ENCODE peak calls at places on chromosome 1, in six cellular contexts. One of them, this sample, is unnamed.

GRCh38 chr1:8154621-8155052 is 128.5 kb upstream of the ERRFI1 start:
- DNase-seq in AG09309: no peak
- DNase-seq in lower lobe of right lung: no peak
- DNase-seq in astrocyte of the cerebellum: no peak
- DNase-seq in fibroblast of pulmonary artery: peak; percentile 46
- DNase-seq in lung: no peak
- DNase-seq in this sample: no peak

GRCh38 chr1:234638832-234639799 is 29.1 kb upstream of the IRF2BP2 start:
- DNase-seq in AG09309: no peak
- DNase-seq in astrocyte of the cerebellum: no peak
- DNase-seq in fibroblast of pulmonary artery: no peak
- DNase-seq in lower lobe of right lung: no peak
- DNase-seq in lung: no peak
- DNase-seq in this sample: peak; percentile 65

GRCh38 chr1:46991083-46991923 is 32.2 kb upstream of the CYP4X1 start:
- DNase-seq in astrocyte of the cerebellum: no peak
- DNase-seq in lower lobe of right lung: no peak
- DNase-seq in fibroblast of pulmonary artery: no peak
- DNase-seq in AG09309: no peak
- DNase-seq in lung: no peak
- DNase-seq in this sample: no peak

GRCh38 chr1:175192111-175192629 is 406 bp downstream of the KIAA0040 start:
- DNase-seq in AG09309: no peak
- DNase-seq in lower lobe of right lung: peak; percentile 75
- DNase-seq in lung: peak; percentile 74
- DNase-seq in astrocyte of the cerebellum: no peak
- DNase-seq in fibroblast of pulmonary artery: peak; percentile 8
- DNase-seq in this sample: peak; percentile 83

GRCh38 chr1:72777918-72778317 is 495.6 kb upstream of the NEGR1 start:
- DNase-seq in AG09309: no peak
- DNase-seq in astrocyte of the cerebellum: no peak
- DNase-seq in lung: no peak
- DNase-seq in fibroblast of pulmonary artery: peak; percentile 1
- DNase-seq in lower lobe of right lung: no peak
- DNase-seq in this sample: no peak

GRCh38 chr1:2306151-2306978 is 78.2 kb downstream of the SKI start:
- DNase-seq in fibroblast of pulmonary artery: no peak
- DNase-seq in lower lobe of right lung: no peak
- DNase-seq in lung: no peak
- DNase-seq in AG09309: no peak
- DNase-seq in astrocyte of the cerebellum: no peak
- DNase-seq in this sample: no peak

GRCh38 chr1:166925791-166926483 is 49.4 kb downstream of the ILDR2 start:
- DNase-seq in lung: no peak
- DNase-seq in fibroblast of pulmonary artery: peak; percentile 47
- DNase-seq in astrocyte of the cerebellum: peak; percentile 67
- DNase-seq in lower lobe of right lung: no peak
- DNase-seq in AG09309: peak; percentile 27
- DNase-seq in this sample: no peak

GRCh38 chr1:239765163-239765562 is 326.5 kb upstream of the FMN2 start:
- DNase-seq in fibroblast of pulmonary artery: no peak
- DNase-seq in astrocyte of the cerebellum: no peak
- DNase-seq in lower lobe of right lung: no peak
- DNase-seq in lung: no peak
- DNase-seq in AG09309: no peak
- DNase-seq in this sample: no peak

GRCh38 chr1:50047916-50048694 is 24.4 kb upstream of the AGBL4 start:
- DNase-seq in lung: no peak
- DNase-seq in fibroblast of pulmonary artery: no peak
- DNase-seq in AG09309: no peak
- DNase-seq in lower lobe of right lung: no peak
- DNase-seq in astrocyte of the cerebellum: no peak
- DNase-seq in this sample: peak; percentile 46

GRCh38 chr1:14466006-14466405 is 132.5 kb upstream of the KAZN start:
- DNase-seq in astrocyte of the cerebellum: no peak
- DNase-seq in lung: no peak
- DNase-seq in AG09309: no peak
- DNase-seq in lower lobe of right lung: no peak
- DNase-seq in fibroblast of pulmonary artery: no peak
- DNase-seq in this sample: no peak

GRCh38 chr1:69175078-69175477 is 392.6 kb upstream of the LRRC7 start:
- DNase-seq in astrocyte of the cerebellum: no peak
- DNase-seq in AG09309: no peak
- DNase-seq in lung: no peak
- DNase-seq in lower lobe of right lung: no peak
- DNase-seq in fibroblast of pulmonary artery: no peak
- DNase-seq in this sample: no peak

GRCh38 chr1:25053576-25054075 is 123.5 kb upstream of the RUNX3 start:
- DNase-seq in AG09309: no peak
- DNase-seq in lung: no peak
- DNase-seq in fibroblast of pulmonary artery: no peak
- DNase-seq in astrocyte of the cerebellum: no peak
- DNase-seq in lower lobe of right lung: peak; percentile 27
- DNase-seq in this sample: no peak

GRCh38 chr1:55362558-55362957 is 147.4 kb upstream of the USP24 start:
- DNase-seq in lung: no peak
- DNase-seq in AG09309: peak; percentile 44
- DNase-seq in lower lobe of right lung: no peak
- DNase-seq in astrocyte of the cerebellum: peak; percentile 33
- DNase-seq in fibroblast of pulmonary artery: peak; percentile 63
- DNase-seq in this sample: no peak

GRCh38 chr1:51569284-51570062 is 47.4 kb upstream of the OSBPL9 start:
- DNase-seq in AG09309: peak; percentile 37
- DNase-seq in lower lobe of right lung: no peak
- DNase-seq in lung: peak; percentile 69
- DNase-seq in astrocyte of the cerebellum: peak; percentile 59
- DNase-seq in fibroblast of pulmonary artery: peak; percentile 60
- DNase-seq in this sample: peak; percentile 45

GRCh38 chr1:183070923-183071618 is 47.9 kb downstream of the LAMC1 start:
- DNase-seq in lung: no peak
- DNase-seq in lower lobe of right lung: no peak
- DNase-seq in fibroblast of pulmonary artery: peak; percentile 78
- DNase-seq in astrocyte of the cerebellum: peak; percentile 81
- DNase-seq in AG09309: no peak
- DNase-seq in this sample: no peak

GRCh38 chr1:230207598-230207997 is 140.6 kb downstream of the GALNT2 start:
- DNase-seq in AG09309: no peak
- DNase-seq in lung: no peak
- DNase-seq in fibroblast of pulmonary artery: no peak
- DNase-seq in astrocyte of the cerebellum: no peak
- DNase-seq in lower lobe of right lung: no peak
- DNase-seq in this sample: no peak

GRCh38 chr1:36849956-36850355 is 184.4 kb downstream of the GRIK3 start:
- DNase-seq in lung: no peak
- DNase-seq in astrocyte of the cerebellum: no peak
- DNase-seq in lower lobe of right lung: no peak
- DNase-seq in fibroblast of pulmonary artery: no peak
- DNase-seq in AG09309: no peak
- DNase-seq in this sample: no peak

GRCh38 chr1:202281316-202282016 is 60.3 kb downstream of the UBE2T start:
- DNase-seq in AG09309: no peak
- DNase-seq in fibroblast of pulmonary artery: peak; percentile 90
- DNase-seq in lower lobe of right lung: no peak
- DNase-seq in astrocyte of the cerebellum: peak; percentile 75
- DNase-seq in lung: no peak
- DNase-seq in this sample: no peak

GRCh38 chr1:94792473-94792875 is 27.7 kb upstream of the SLC44A3 start:
- DNase-seq in astrocyte of the cerebellum: peak; percentile 40
- DNase-seq in lung: no peak
- DNase-seq in AG09309: no peak
- DNase-seq in lower lobe of right lung: no peak
- DNase-seq in fibroblast of pulmonary artery: peak; percentile 55
- DNase-seq in this sample: no peak

GRCh38 chr1:172556461-172556860 is 23.5 kb downstream of the SUCO start:
- DNase-seq in fibroblast of pulmonary artery: peak; percentile 56
- DNase-seq in lung: no peak
- DNase-seq in astrocyte of the cerebellum: no peak
- DNase-seq in AG09309: no peak
- DNase-seq in lower lobe of right lung: no peak
- DNase-seq in this sample: no peak

GRCh38 chr1:89085781-89086180 is 20.8 kb upstream of the GBP1 start:
- DNase-seq in lung: no peak
- DNase-seq in astrocyte of the cerebellum: peak; percentile 34
- DNase-seq in fibroblast of pulmonary artery: peak; percentile 73
- DNase-seq in AG09309: no peak
- DNase-seq in lower lobe of right lung: no peak
- DNase-seq in this sample: peak; percentile 25

GRCh38 chr1:175599212-175599681 is 144.1 kb downstream of the TNR start:
- DNase-seq in lung: no peak
- DNase-seq in fibroblast of pulmonary artery: no peak
- DNase-seq in astrocyte of the cerebellum: no peak
- DNase-seq in AG09309: no peak
- DNase-seq in lower lobe of right lung: no peak
- DNase-seq in this sample: no peak

GRCh38 chr1:147223740-147224615 is 1.2 kb downstream of the FMO5 start:
- DNase-seq in astrocyte of the cerebellum: no peak
- DNase-seq in lower lobe of right lung: no peak
- DNase-seq in fibroblast of pulmonary artery: no peak
- DNase-seq in lung: no peak
- DNase-seq in AG09309: no peak
- DNase-seq in this sample: no peak

GRCh38 chr1:147225193-147225730 is at the start of gene FMO5:
- DNase-seq in astrocyte of the cerebellum: peak; percentile 40
- DNase-seq in fibroblast of pulmonary artery: peak; percentile 75
- DNase-seq in AG09309: no peak
- DNase-seq in lung: peak; percentile 78
- DNase-seq in lower lobe of right lung: peak; percentile 85
- DNase-seq in this sample: peak; percentile 86
- TF ChIP-seq CTCF in astrocyte of the cerebellum: no peak
- TF ChIP-seq CTCF in fibroblast of pulmonary artery: peak; percentile 19
- TF ChIP-seq CTCF in AG09309: peak; percentile 11
- TF ChIP-seq CTCF in lung: no peak
- TF ChIP-seq CTCF in lower lobe of right lung: peak; percentile 45
- TF ChIP-seq CTCF in this sample: peak; percentile 36

GRCh38 chr1:12407050-12407961 is 177.5 kb downstream of the VPS13D start:
- DNase-seq in lung: no peak
- DNase-seq in fibroblast of pulmonary artery: peak; percentile 67
- DNase-seq in AG09309: peak; percentile 61
- DNase-seq in lower lobe of right lung: no peak
- DNase-seq in astrocyte of the cerebellum: peak; percentile 39
- DNase-seq in this sample: peak; percentile 22
- TF ChIP-seq CTCF in lung: peak; percentile 10
- TF ChIP-seq CTCF in fibroblast of pulmonary artery: peak; percentile 47
- TF ChIP-seq CTCF in AG09309: peak; percentile 55
- TF ChIP-seq CTCF in lower lobe of right lung: peak; percentile 46
- TF ChIP-seq CTCF in astrocyte of the cerebellum: peak; percentile 48
- TF ChIP-seq CTCF in this sample: peak; percentile 65

GRCh38 chr1:200438911-200439310 is 29.1 kb upstream of the ZNF281 start:
- DNase-seq in astrocyte of the cerebellum: peak; percentile 11
- DNase-seq in fibroblast of pulmonary artery: peak; percentile 23
- DNase-seq in AG09309: peak; percentile 18
- DNase-seq in lung: no peak
- DNase-seq in lower lobe of right lung: no peak
- DNase-seq in this sample: no peak
- TF ChIP-seq CTCF in astrocyte of the cerebellum: no peak
- TF ChIP-seq CTCF in fibroblast of pulmonary artery: no peak
- TF ChIP-seq CTCF in AG09309: no peak
- TF ChIP-seq CTCF in lung: no peak
- TF ChIP-seq CTCF in lower lobe of right lung: no peak
- TF ChIP-seq CTCF in this sample: no peak

DNA sequence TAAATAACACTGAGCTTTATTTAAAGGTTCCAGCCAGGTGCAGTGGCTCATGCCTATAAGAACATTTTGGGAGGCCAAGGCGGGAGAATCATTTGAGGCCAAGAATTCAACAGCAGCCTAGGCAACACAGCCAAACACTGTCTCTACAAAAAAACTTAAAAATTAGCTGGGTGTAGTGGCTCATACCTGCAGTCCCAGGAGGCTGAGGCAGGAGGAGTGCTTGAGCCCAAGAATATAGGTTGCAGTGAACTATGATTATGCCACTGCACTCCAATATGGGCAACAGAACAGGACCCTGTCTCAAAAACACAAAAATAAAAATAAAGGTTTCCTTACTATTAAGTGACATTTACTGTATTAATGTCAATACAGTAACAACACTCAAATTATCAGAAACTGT is 2.1 kb downstream of the TAF12 start:
- DNase-seq in AG09309: no peak
- DNase-seq in fibroblast of pulmonary artery: peak; percentile 41
- DNase-seq in astrocyte of the cerebellum: no peak
- DNase-seq in lung: no peak
- DNase-seq in lower lobe of right lung: no peak
- DNase-seq in this sample: no peak
- TF ChIP-seq CTCF in AG09309: peak; percentile 27
- TF ChIP-seq CTCF in fibroblast of pulmonary artery: peak; percentile 45
- TF ChIP-seq CTCF in astrocyte of the cerebellum: peak; percentile 56
- TF ChIP-seq CTCF in lung: no peak
- TF ChIP-seq CTCF in lower lobe of right lung: no peak
- TF ChIP-seq CTCF in this sample: no peak

GRCh38 chr1:15937706-15938168 is 38.2 kb downstream of the ZBTB17 start:
- DNase-seq in astrocyte of the cerebellum: peak; percentile 33
- DNase-seq in AG09309: no peak
- DNase-seq in lower lobe of right lung: no peak
- DNase-seq in fibroblast of pulmonary artery: peak; percentile 53
- DNase-seq in lung: no peak
- DNase-seq in this sample: no peak
- TF ChIP-seq CTCF in astrocyte of the cerebellum: peak; percentile 39
- TF ChIP-seq CTCF in AG09309: peak; percentile 42
- TF ChIP-seq CTCF in lower lobe of right lung: no peak
- TF ChIP-seq CTCF in fibroblast of pulmonary artery: peak; percentile 17
- TF ChIP-seq CTCF in lung: no peak
- TF ChIP-seq CTCF in this sample: no peak

This sample was measured in body of pancreas.